ENCODE peak calls at places on chromosome 11, in four cellular contexts. T, Y, L and Z are unnamed samples.

GRCh38 chr11:605286-606129 is 10.2 kb downstream of the IRF7 start:
- DNase-seq in T (no peak), Y (no peak), L (no peak), Z (no peak)

GRCh38 chr11:69636512-69636866 is 4.5 kb upstream of the CCND1 start:
- DNase-seq in T (peak; percentile 80), Y (no peak), L (no peak), Z (no peak)

GRCh38 chr11:102632026-102632425 is 6.9 kb upstream of the MMP20 start:
- DNase-seq in T (no peak), Y (no peak), L (no peak), Z (no peak)

GRCh38 chr11:68650801-68651200 is 33.5 kb upstream of the GAL start:
- DNase-seq in T (no peak), Y (no peak), L (no peak), Z (no peak)

GRCh38 chr11:96337541-96338530 is 5.2 kb downstream of the MAML2 start:
- DNase-seq in T (no peak), Y (no peak), L (peak; percentile 35), Z (no peak)

GRCh38 chr11:119378851-119379465 is 2.5 kb downstream of the USP2 start:
- DNase-seq in T (no peak), Y (no peak), L (peak; percentile 23), Z (no peak)

GRCh38 chr11:101082813-101083212 is 46.8 kb downstream of the PGR start:
- DNase-seq in T (no peak), Y (no peak), L (no peak), Z (no peak)

GRCh38 chr11:36574486-36574885 is 6.7 kb downstream of the RAG1 start:
- DNase-seq in T (no peak), Y (no peak), L (no peak), Z (no peak)

GRCh38 chr11:68213135-68213515 is at the start of gene KMT5B:
- DNase-seq in T (peak; percentile 12), Y (no peak), L (no peak), Z (no peak)

DNA sequence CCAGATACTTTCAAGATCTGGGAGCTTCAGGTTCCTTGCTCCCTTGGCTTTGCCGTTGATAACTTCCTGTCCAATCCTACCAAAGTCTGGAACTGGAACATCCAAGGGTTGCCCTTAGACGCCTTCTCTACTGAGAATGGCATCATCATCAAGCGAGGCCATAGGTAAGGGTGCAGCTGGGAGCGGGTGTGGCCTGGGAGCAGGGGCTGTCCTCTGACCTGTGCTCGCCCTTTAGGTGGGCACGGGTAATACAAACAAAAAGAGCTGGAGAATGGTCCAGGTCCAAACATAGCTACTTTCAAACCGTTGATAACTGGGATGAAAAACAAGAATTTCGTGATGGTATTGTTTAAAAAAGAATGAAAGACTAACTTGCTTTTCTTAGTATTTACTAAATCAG is 25.0 kb downstream of the CASP12 start:
- DNase-seq in T (no peak), Y (no peak), L (peak; percentile 11), Z (no peak)
- H3K27ac ChIP-seq in T (no peak overlapping the region), Y (no peak overlapping the region), L (no peak overlapping the region), Z (no peak overlapping the region)

GRCh38 chr11:32448232-32448631 is 12.9 kb upstream of the WT1 start:
- DNase-seq in T (peak; percentile 43), Y (peak; percentile 31), L (peak; percentile 46), Z (no peak)
- TF ChIP-seq SIN3A in T (no peak), Y (no peak), L (no peak), Z (no peak)

GRCh38 chr11:13384837-13385417 is 78.1 kb downstream of the BTBD10 start:
- DNase-seq in T (peak; percentile 23), Y (peak; percentile 25), L (peak; percentile 23), Z (peak; percentile 15)
- TF ChIP-seq TCF7L2 in T (no peak), Y (no peak), L (no peak), Z (no peak)

DNA sequence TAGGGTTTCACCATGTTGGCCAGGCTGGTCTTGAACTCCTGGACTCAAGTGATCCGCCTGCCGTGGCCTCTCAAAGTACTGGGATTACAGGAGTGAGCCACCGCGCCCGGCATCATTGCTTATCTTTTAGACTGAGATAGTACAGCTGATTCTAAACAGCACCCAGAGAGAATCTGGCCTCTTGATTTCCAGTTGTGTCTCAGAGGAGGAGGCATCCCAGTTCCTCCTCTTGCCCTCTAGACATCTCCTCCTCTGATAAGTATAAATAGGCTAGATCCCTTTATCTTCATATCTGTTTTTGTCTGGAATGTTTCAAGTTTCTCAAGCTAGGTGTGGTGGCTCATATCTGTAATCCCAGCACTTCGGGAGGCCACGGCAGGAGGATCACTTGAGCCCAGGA is 7.0 kb downstream of the MARK2 start:
- DNase-seq in T (no peak), Y (no peak), L (no peak), Z (no peak)
- H3K27ac ChIP-seq in T (no peak overlapping the region), Y (no peak overlapping the region), L (no peak overlapping the region), Z (no peak overlapping the region)

GRCh38 chr11:32388871-32389770 is 46.2 kb downstream of the WT1 start:
- DNase-seq in T (no peak), Y (no peak), L (no peak), Z (no peak)
- TF ChIP-seq SIN3A in T (no peak), Y (no peak), L (no peak), Z (no peak)

GRCh38 chr11:19938051-19938856 is 222.0 kb downstream of the DBX1 start:
- DNase-seq in T (peak; percentile 36), Y (peak; percentile 40), L (peak; percentile 84), Z (no peak)
- TF ChIP-seq TCF7L2 in T (no peak), Y (no peak), L (no peak), Z (no peak)

GRCh38 chr11:13210424-13210823 is 67.2 kb upstream of the BMAL1 start:
- DNase-seq in T (peak; percentile 79), Y (peak; percentile 57), L (peak; percentile 17), Z (peak; percentile 71)

GRCh38 chr11:13216019-13217006 is 61.3 kb upstream of the BMAL1 start:
- DNase-seq in T (peak; percentile 94), Y (peak; percentile 37), L (no peak), Z (peak; percentile 80)

GRCh38 chr11:13220148-13220547 is 57.4 kb upstream of the BMAL1 start:
- DNase-seq in T (no peak), Y (no peak), L (no peak), Z (no peak)

GRCh38 chr11:13214276-13214865 is 63.2 kb upstream of the BMAL1 start:
- DNase-seq in T (no peak), Y (no peak), L (no peak), Z (no peak)

GRCh38 chr11:13215157-13215556 is 62.4 kb upstream of the BMAL1 start:
- DNase-seq in T (peak; percentile 72), Y (no peak), L (no peak), Z (no peak)
- H3K27ac ChIP-seq in T (peak overlapping the region; percentile 72), Y (no peak overlapping the region), L (no peak overlapping the region), Z (no peak overlapping the region)